ENCODE peak calls at places on chromosomes 13 and 19, in five cellular contexts. One of them, this sample, is unnamed.

GRCh38 chr13:114143806-114144605 is 11.6 kb upstream of the RASA3 start:
- DNase-seq in T-helper 1 cell: no peak
- DNase-seq in T-helper 2 cell: peak; percentile 7
- DNase-seq in NCI-H2081: no peak
- DNase-seq in mucosa of descending colon: no peak
- DNase-seq in this sample: no peak

GRCh38 chr19:54952591-54953344 is 5.4 kb upstream of the NLRP7 start:
- DNase-seq in T-helper 1 cell: no peak
- DNase-seq in T-helper 2 cell: no peak
- DNase-seq in NCI-H2081: no peak
- DNase-seq in mucosa of descending colon: no peak
- DNase-seq in this sample: no peak

GRCh38 chr13:55571237-55571867 is 1569.4 kb upstream of the PRR20A start:
- DNase-seq in T-helper 1 cell: no peak
- DNase-seq in T-helper 2 cell: no peak
- DNase-seq in NCI-H2081: no peak
- DNase-seq in mucosa of descending colon: no peak
- DNase-seq in this sample: no peak

GRCh38 chr13:51681037-51681678 is 96.9 kb downstream of the WDFY2 start:
- DNase-seq in T-helper 1 cell: no peak
- DNase-seq in T-helper 2 cell: no peak
- DNase-seq in NCI-H2081: no peak
- DNase-seq in mucosa of descending colon: no peak
- DNase-seq in this sample: no peak

GRCh38 chr13:90768116-90768515 is 579.4 kb upstream of the MIR17HG start:
- DNase-seq in T-helper 1 cell: no peak
- DNase-seq in T-helper 2 cell: no peak
- DNase-seq in NCI-H2081: no peak
- DNase-seq in mucosa of descending colon: no peak
- DNase-seq in this sample: no peak

GRCh38 chr19:39160523-39160861 is 34.9 kb downstream of the PAK4 start:
- DNase-seq in T-helper 1 cell: no peak
- DNase-seq in T-helper 2 cell: no peak
- DNase-seq in NCI-H2081: no peak
- DNase-seq in mucosa of descending colon: no peak
- DNase-seq in this sample: no peak

GRCh38 chr13:92355213-92355612 is 871.4 kb upstream of the GPC6 start:
- DNase-seq in T-helper 1 cell: no peak
- DNase-seq in T-helper 2 cell: no peak
- DNase-seq in NCI-H2081: peak; percentile 54
- DNase-seq in mucosa of descending colon: peak; percentile 66
- DNase-seq in this sample: no peak

GRCh38 chr19:13803038-13803437 is 7.8 kb downstream of the ZSWIM4 start:
- DNase-seq in T-helper 1 cell: no peak
- DNase-seq in T-helper 2 cell: no peak
- DNase-seq in NCI-H2081: no peak
- DNase-seq in mucosa of descending colon: no peak
- DNase-seq in this sample: no peak

GRCh38 chr19:11479090-11479469 is 1.8 kb downstream of the ELAVL3 start:
- DNase-seq in T-helper 1 cell: no peak
- DNase-seq in T-helper 2 cell: no peak
- DNase-seq in NCI-H2081: peak; percentile 49
- DNase-seq in mucosa of descending colon: no peak
- DNase-seq in this sample: no peak

GRCh38 chr19:42028304-42029216 is 34.5 kb upstream of the ATP1A3 start:
- DNase-seq in T-helper 1 cell: no peak
- DNase-seq in T-helper 2 cell: no peak
- DNase-seq in NCI-H2081: peak; percentile 4
- DNase-seq in mucosa of descending colon: no peak
- DNase-seq in this sample: peak; percentile 8

GRCh38 chr13:46617885-46618284 is 64.9 kb downstream of the LRCH1 start:
- DNase-seq in T-helper 1 cell: no peak
- DNase-seq in T-helper 2 cell: no peak
- DNase-seq in NCI-H2081: no peak
- DNase-seq in mucosa of descending colon: no peak
- DNase-seq in this sample: no peak

GRCh38 chr19:29845576-29846176 is 33.9 kb downstream of the CCNE1 start:
- DNase-seq in T-helper 1 cell: no peak
- DNase-seq in T-helper 2 cell: no peak
- DNase-seq in NCI-H2081: no peak
- DNase-seq in mucosa of descending colon: peak; percentile 64
- DNase-seq in this sample: peak; percentile 15

GRCh38 chr19:3108775-3109174 is 14.6 kb downstream of the GNA11 start:
- DNase-seq in T-helper 1 cell: peak; percentile 57
- DNase-seq in T-helper 2 cell: peak; percentile 43
- DNase-seq in NCI-H2081: peak; percentile 61
- DNase-seq in mucosa of descending colon: peak; percentile 84
- DNase-seq in this sample: peak; percentile 57

GRCh38 chr13:27203854-27204253 is 32.2 kb upstream of the USP12 start:
- DNase-seq in T-helper 1 cell: no peak
- DNase-seq in T-helper 2 cell: no peak
- DNase-seq in NCI-H2081: no peak
- DNase-seq in mucosa of descending colon: peak; percentile 25
- DNase-seq in this sample: no peak

GRCh38 chr19:48250290-48251025 is 5.3 kb downstream of the CARD8 start:
- DNase-seq in T-helper 1 cell: no peak
- DNase-seq in T-helper 2 cell: no peak
- DNase-seq in NCI-H2081: no peak
- DNase-seq in mucosa of descending colon: no peak
- DNase-seq in this sample: no peak

GRCh38 chr19:36151144-36152051 is 849 bp downstream of the COX7A1 start:
- DNase-seq in T-helper 1 cell: no peak
- DNase-seq in T-helper 2 cell: no peak
- DNase-seq in NCI-H2081: no peak
- DNase-seq in mucosa of descending colon: no peak
- DNase-seq in this sample: no peak

GRCh38 chr19:8321760-8322637 is 703 bp downstream of the RPS28 start:
- DNase-seq in T-helper 1 cell: no peak
- DNase-seq in T-helper 2 cell: no peak
- DNase-seq in NCI-H2081: no peak
- DNase-seq in mucosa of descending colon: no peak
- DNase-seq in this sample: no peak

GRCh38 chr13:30520571-30520970 is 54.8 kb upstream of the HMGB1 start:
- DNase-seq in T-helper 1 cell: no peak
- DNase-seq in T-helper 2 cell: no peak
- DNase-seq in NCI-H2081: no peak
- DNase-seq in mucosa of descending colon: no peak
- DNase-seq in this sample: no peak

GRCh38 chr19:2488942-2489731 is 13.2 kb downstream of the GADD45B start:
- DNase-seq in T-helper 1 cell: no peak
- DNase-seq in T-helper 2 cell: no peak
- DNase-seq in NCI-H2081: peak; percentile 30
- DNase-seq in mucosa of descending colon: peak; percentile 65
- DNase-seq in this sample: no peak

GRCh38 chr13:59744747-59745394 is 418.9 kb downstream of the DIAPH3 start:
- DNase-seq in T-helper 1 cell: no peak
- DNase-seq in T-helper 2 cell: no peak
- DNase-seq in NCI-H2081: no peak
- DNase-seq in mucosa of descending colon: no peak
- DNase-seq in this sample: no peak

GRCh38 chr19:13629687-13630357 is 123.5 kb upstream of the CACNA1A start:
- DNase-seq in T-helper 1 cell: no peak
- DNase-seq in T-helper 2 cell: no peak
- DNase-seq in NCI-H2081: no peak
- DNase-seq in mucosa of descending colon: no peak
- DNase-seq in this sample: no peak

GRCh38 chr19:15508035-15508710 is at the start of gene CYP4F22:
- DNase-seq in T-helper 1 cell: no peak
- DNase-seq in T-helper 2 cell: no peak
- DNase-seq in NCI-H2081: no peak
- DNase-seq in mucosa of descending colon: no peak
- DNase-seq in this sample: no peak

GRCh38 chr13:73334459-73334858 is 275.7 kb downstream of the KLF5 start:
- DNase-seq in T-helper 1 cell: no peak
- DNase-seq in T-helper 2 cell: no peak
- DNase-seq in NCI-H2081: no peak
- DNase-seq in mucosa of descending colon: no peak
- DNase-seq in this sample: no peak

GRCh38 chr19:4600893-4601292 is 38.4 kb upstream of the TNFAIP8L1 start:
- DNase-seq in T-helper 1 cell: no peak
- DNase-seq in T-helper 2 cell: no peak
- DNase-seq in NCI-H2081: no peak
- DNase-seq in mucosa of descending colon: no peak
- DNase-seq in this sample: no peak

GRCh38 chr13:40383132-40383531 is 283.3 kb downstream of the FOXO1 start:
- DNase-seq in T-helper 1 cell: no peak
- DNase-seq in T-helper 2 cell: no peak
- DNase-seq in NCI-H2081: no peak
- DNase-seq in mucosa of descending colon: no peak
- DNase-seq in this sample: no peak

GRCh38 chr19:741506-742131 is 9.3 kb upstream of the MISP start:
- DNase-seq in T-helper 1 cell: no peak
- DNase-seq in T-helper 2 cell: no peak
- DNase-seq in NCI-H2081: no peak
- DNase-seq in mucosa of descending colon: no peak
- DNase-seq in this sample: no peak

GRCh38 chr13:60347174-60347573 is 49.8 kb upstream of the TDRD3 start:
- DNase-seq in T-helper 1 cell: no peak
- DNase-seq in T-helper 2 cell: no peak
- DNase-seq in NCI-H2081: no peak
- DNase-seq in mucosa of descending colon: no peak
- DNase-seq in this sample: no peak

GRCh38 chr13:109779074-109779473 is 7.3 kb downstream of the IRS2 start:
- DNase-seq in T-helper 1 cell: peak; percentile 41
- DNase-seq in T-helper 2 cell: peak; percentile 27
- DNase-seq in NCI-H2081: peak; percentile 23
- DNase-seq in mucosa of descending colon: peak; percentile 22
- DNase-seq in this sample: no peak

GRCh38 chr19:28874742-28875141 is 338.2 kb downstream of the UQCRFS1 start:
- DNase-seq in T-helper 1 cell: no peak
- DNase-seq in T-helper 2 cell: no peak
- DNase-seq in NCI-H2081: no peak
- DNase-seq in mucosa of descending colon: no peak
- DNase-seq in this sample: no peak

GRCh38 chr19:10568444-10568825 is 344 bp downstream of the CDKN2D start:
- DNase-seq in T-helper 1 cell: peak; percentile 53
- DNase-seq in T-helper 2 cell: no peak
- DNase-seq in NCI-H2081: peak; percentile 60
- DNase-seq in mucosa of descending colon: peak; percentile 59
- DNase-seq in this sample: peak; percentile 41

GRCh38 chr13:63690672-63691071 is 2275.0 kb upstream of the PCDH20 start:
- DNase-seq in T-helper 1 cell: no peak
- DNase-seq in T-helper 2 cell: no peak
- DNase-seq in NCI-H2081: no peak
- DNase-seq in mucosa of descending colon: no peak
- DNase-seq in this sample: no peak

GRCh38 chr13:52968074-52968700 is 60.4 kb upstream of the OLFM4 start:
- DNase-seq in T-helper 1 cell: peak; percentile 26
- DNase-seq in T-helper 2 cell: peak; percentile 16
- DNase-seq in NCI-H2081: peak; percentile 77
- DNase-seq in mucosa of descending colon: peak; percentile 89
- DNase-seq in this sample: peak; percentile 20

GRCh38 chr19:10776900-10777650 is 58.9 kb downstream of the TMED1 start:
- DNase-seq in T-helper 1 cell: no peak
- DNase-seq in T-helper 2 cell: no peak
- DNase-seq in NCI-H2081: no peak
- DNase-seq in mucosa of descending colon: no peak
- DNase-seq in this sample: no peak

GRCh38 chr13:31045621-31046081 is 113.2 kb downstream of the TEX26 start:
- DNase-seq in T-helper 1 cell: peak; percentile 38
- DNase-seq in T-helper 2 cell: no peak
- DNase-seq in NCI-H2081: no peak
- DNase-seq in mucosa of descending colon: peak; percentile 80
- DNase-seq in this sample: peak; percentile 73

GRCh38 chr13:110126391-110126961 is 180.5 kb downstream of the COL4A1 start:
- DNase-seq in T-helper 1 cell: no peak
- DNase-seq in T-helper 2 cell: no peak
- DNase-seq in NCI-H2081: no peak
- DNase-seq in mucosa of descending colon: no peak
- DNase-seq in this sample: no peak

GRCh38 chr13:79492313-79492798 is 11.4 kb downstream of the NDFIP2 start:
- DNase-seq in T-helper 1 cell: no peak
- DNase-seq in T-helper 2 cell: no peak
- DNase-seq in NCI-H2081: no peak
- DNase-seq in mucosa of descending colon: no peak
- DNase-seq in this sample: no peak

This sample was measured in activated T-helper 9 cell treated with anti-CD3 and anti-CD28 coated beads, Interleukin-2, amount 50 U/mL, for 16 hours.